ENCODE peak calls at places on chromosomes 2 and 18, in six cellular contexts. M is H9, Q is IMR-90, C is fibroblast of lung, B is OCI-LY7, J is PC-3. E is an unnamed sample.

GRCh38 chr2:62307469-62308389 is 111.8 kb downstream of the B3GNT2 start:
- DNase-seq in M (no peak), Q (no peak), C (no peak), B (no peak), J (peak), E (no peak)

GRCh38 chr2:61946661-61947060 is 41.2 kb downstream of the COMMD1 start:
- DNase-seq in M (no peak), Q (peak), C (peak), B (no peak), J (no peak), E (no peak)

GRCh38 chr2:42840141-42840540 is 47.8 kb upstream of the HAAO start:
- DNase-seq in M (no peak), Q (no peak), C (no peak), B (no peak), J (no peak), E (no peak)

GRCh38 chr2:191155608-191156071 is 4.8 kb upstream of the STAT4 start:
- DNase-seq in M (no peak), Q (peak), C (peak), B (peak), J (peak), E (no peak)

GRCh38 chr2:45342-46130 is 769 bp downstream of the FAM110C start:
- DNase-seq in M (peak), Q (no peak), C (no peak), B (no peak), J (peak), E (peak)

GRCh38 chr2:172613035-172613434 is 57.1 kb downstream of the PDK1 start:
- DNase-seq in M (peak), Q (peak), C (peak), B (no peak), J (no peak), E (peak)

GRCh38 chr2:2564300-2565085 is 233.4 kb upstream of the MYT1L start:
- DNase-seq in M (peak), Q (no peak), C (no peak), B (no peak), J (no peak), E (peak)

GRCh38 chr2:84458436-84459027 is 548 bp downstream of the SUCLG1 start:
- DNase-seq in M (no peak), Q (peak), C (no peak), B (peak), J (no peak), E (peak)

GRCh38 chr2:67880291-67880761 is 182.5 kb downstream of the C1D start:
- DNase-seq in M (no peak), Q (peak), C (peak), B (no peak), J (no peak), E (peak)

GRCh38 chr18:76859474-76860339 is 37.4 kb downstream of the ZNF236 start:
- DNase-seq in M (no peak), Q (no peak), C (no peak), B (no peak), J (no peak), E (no peak)

GRCh38 chr2:188524519-188525113 is 232.9 kb downstream of the GULP1 start:
- DNase-seq in M (no peak), Q (peak), C (peak), B (peak), J (peak), E (peak)

GRCh38 chr2:38116762-38117161 is 40.8 kb upstream of the CYP1B1 start:
- DNase-seq in M (no peak), Q (peak), C (peak), B (no peak), J (peak), E (no peak)

DNA sequence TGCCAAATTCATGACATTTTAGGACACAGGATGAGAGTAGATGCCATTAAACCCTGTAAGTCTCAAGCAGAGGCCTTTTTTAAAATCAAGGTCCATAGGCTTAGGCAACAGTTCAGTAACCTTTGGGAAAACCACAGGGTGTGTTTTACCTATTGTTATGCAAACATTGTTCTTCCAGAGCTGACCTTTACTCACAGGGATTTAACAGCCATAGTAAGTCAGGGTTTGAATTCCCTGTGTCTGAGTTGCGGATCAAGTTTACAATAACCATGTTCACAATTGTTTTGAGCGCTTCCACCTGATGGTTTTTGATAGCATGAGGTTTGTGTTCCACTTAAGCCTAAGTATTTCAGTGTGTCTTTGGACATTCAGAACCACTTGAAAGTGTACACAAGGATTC is 160.1 kb upstream of the BOD1L2 start:
- DNase-seq in M (peak), Q (no peak), C (no peak), B (no peak), J (no peak), E (peak)
- H2AFZ ChIP-seq in M (no peak), Q (no peak), C (no peak), B (no peak), J (no peak), E (no peak)

DNA sequence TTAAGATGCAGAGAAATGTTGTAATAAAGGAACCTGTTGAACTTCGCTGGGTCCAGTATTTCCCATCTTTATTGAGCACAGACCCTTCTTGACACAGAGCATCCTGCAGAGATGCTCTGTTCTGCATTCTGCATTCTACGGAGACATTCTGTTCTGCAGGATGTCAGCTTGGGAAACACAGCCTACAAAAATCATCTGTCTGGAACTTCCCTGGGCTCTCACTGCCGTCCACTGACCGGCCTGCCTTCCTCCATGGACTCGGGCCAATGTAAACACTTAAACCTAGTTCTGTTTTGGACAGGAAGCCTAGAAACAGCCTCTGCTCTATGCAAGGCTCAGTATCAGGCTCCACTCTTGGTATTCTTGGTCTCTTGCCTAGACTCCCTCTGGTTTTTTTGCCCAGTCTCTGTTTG is 90.0 kb upstream of the PPP1CB start:
- DNase-seq in M (no peak), Q (peak), C (peak), B (no peak), J (peak), E (no peak)
- H2AFZ ChIP-seq in M (no peak), Q (no peak), C (no peak), B (no peak), J (no peak), E (no peak)

DNA sequence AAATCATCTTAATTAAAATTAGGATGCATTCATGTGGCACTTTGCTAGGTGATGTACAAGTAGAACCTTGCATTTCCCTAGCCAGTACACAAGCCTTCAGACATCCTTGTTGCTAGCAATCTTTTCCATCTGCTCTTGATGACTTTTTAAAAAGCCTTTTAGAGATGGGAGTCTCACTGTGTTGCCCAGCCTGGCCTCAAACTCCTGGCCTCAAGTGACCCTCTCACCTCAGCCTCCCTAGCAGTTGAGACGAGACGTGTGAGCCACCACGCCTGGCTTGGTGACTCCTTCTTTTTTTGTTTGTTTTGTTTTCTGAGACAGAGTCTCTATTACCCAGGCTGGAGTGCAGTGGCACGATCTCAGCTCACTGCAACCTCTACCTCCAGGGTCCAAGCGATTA is 1.7 kb upstream of the CCDC88A start:
- DNase-seq in M (no peak), Q (no peak), C (no peak), B (no peak), J (no peak), E (no peak)
- H2AFZ ChIP-seq in M (no peak), Q (no peak), C (peak), B (peak), J (peak), E (no peak)

DNA sequence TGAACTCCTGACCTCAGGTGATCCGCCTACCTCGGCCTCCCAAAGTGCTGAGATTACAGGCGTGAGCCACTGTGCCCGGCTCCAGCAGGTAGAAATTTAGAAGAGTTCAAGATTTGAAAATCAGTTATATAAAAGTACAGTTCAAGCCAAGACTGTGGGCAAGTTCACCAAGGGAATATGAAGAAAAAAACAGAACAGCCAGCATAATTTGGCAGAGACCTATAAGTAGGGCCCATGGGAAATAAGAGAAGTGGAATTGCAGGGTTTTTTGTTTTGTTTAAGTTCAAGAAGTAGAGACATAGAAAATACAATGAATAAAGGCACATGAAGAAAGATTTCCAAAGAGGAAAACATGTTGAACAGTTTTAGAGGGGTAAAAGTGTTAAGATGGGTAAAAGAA is 57.9 kb downstream of the BAZ2B start:
- DNase-seq in M (no peak), Q (no peak), C (no peak), B (no peak), J (no peak), E (no peak)
- H2AFZ ChIP-seq in M (no peak), Q (no peak), C (no peak), B (no peak), J (no peak), E (no peak)

GRCh38 chr2:145723872-145724271 is 1204.0 kb upstream of the ZEB2 start:
- DNase-seq in M (no peak), Q (no peak), C (peak), B (no peak), J (no peak), E (no peak)
- H2AFZ ChIP-seq in M (no peak), Q (no peak), C (no peak), B (no peak), J (no peak), E (no peak)

GRCh38 chr18:50792885-50793284 is 26.9 kb downstream of the MRO start:
- DNase-seq in M (no peak), Q (no peak), C (no peak), B (no peak), J (no peak), E (no peak)

GRCh38 chr18:50791599-50792438 is 28.0 kb downstream of the MRO start:
- DNase-seq in M (no peak), Q (no peak), C (no peak), B (no peak), J (no peak), E (no peak)

GRCh38 chr18:50790956-50791355 is 28.9 kb downstream of the MRO start:
- DNase-seq in M (no peak), Q (no peak), C (no peak), B (no peak), J (no peak), E (no peak)

GRCh38 chr18:50786851-50787250 is 33.0 kb downstream of the MRO start:
- DNase-seq in M (no peak), Q (no peak), C (peak), B (no peak), J (no peak), E (no peak)

DNA sequence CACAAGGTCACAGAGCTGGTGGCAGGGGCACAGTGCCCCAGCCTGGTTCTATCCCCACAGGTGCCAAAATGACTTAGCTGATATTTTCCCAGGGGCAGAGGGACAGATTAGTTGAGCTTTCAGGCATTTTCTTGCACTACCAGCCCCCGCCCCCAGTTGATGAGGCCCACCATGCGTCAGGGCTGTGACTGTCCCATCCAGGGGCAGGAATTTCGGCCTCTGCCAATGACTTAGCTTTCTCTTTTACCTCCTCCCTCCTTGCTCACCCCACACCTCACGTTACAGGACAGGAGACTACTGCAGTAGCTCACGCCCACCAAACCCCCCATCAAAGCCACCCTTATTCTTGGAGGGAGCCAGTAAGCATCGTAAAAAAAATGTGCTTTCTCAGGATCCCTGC is 31.5 kb downstream of the MRO start:
- DNase-seq in M (peak), Q (no peak), C (no peak), B (no peak), J (no peak), E (no peak)
- H2AFZ ChIP-seq in M (no peak), Q (peak), C (no peak), B (no peak), J (no peak), E (no peak)

GRCh38 chr2:120736202-120736954 is 710 bp downstream of the GLI2 start:
- DNase-seq in M (peak), Q (no peak), C (no peak), B (no peak), J (no peak), E (peak)

GRCh38 chr2:120738786-120739771 is 3.4 kb downstream of the GLI2 start:
- DNase-seq in M (peak), Q (no peak), C (no peak), B (no peak), J (peak), E (peak)

GRCh38 chr2:120735750-120736170 is at the start of gene GLI2:
- DNase-seq in M (peak), Q (peak), C (peak), B (no peak), J (peak), E (peak)

GRCh38 chr2:120736955-120737801 is 1.5 kb downstream of the GLI2 start:
- DNase-seq in M (peak), Q (peak), C (peak), B (no peak), J (peak), E (peak)

DNA sequence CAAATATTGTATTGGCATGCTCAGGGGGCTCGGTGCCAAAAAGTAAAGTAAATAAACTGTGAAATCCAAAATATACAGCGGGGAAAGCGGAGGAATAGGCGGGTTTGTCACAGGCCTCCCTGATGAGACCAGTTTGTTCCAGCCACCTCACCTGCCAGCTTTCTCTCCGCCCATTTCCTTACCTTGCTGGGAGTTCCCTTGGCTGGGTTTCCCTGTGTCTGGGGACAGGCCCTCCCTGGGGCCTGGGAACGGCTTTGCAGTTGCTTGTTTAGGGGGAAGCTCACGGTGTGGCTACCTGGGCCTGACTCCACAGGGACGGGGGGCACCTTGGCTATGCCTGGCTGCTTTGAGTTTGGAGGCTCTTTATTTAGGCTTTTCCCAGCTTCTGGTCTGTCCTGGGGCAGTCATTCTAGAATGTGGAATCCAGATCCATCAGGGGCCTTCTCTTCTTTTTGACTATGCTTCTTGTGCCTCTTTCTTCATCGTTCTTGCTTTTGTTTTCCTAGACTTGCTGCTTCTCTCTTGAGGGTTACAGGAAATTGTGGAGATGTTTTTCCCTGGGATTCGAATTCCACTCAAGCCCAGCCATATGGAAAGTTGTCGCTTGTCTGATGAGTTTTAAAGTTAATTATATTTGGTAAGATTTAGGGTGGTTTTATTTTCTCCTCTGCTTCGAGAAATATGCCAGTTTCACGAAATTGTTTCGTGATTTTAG is 2.3 kb downstream of the GLI2 start:
- DNase-seq in M (peak), Q (no peak), C (no peak), B (no peak), J (peak), E (peak)
- H2AFZ ChIP-seq in M (no peak), Q (peak), C (no peak), B (no peak), J (peak), E (no peak)

GRCh38 chr2:238203973-238204683 is 633 bp upstream of the ILKAP start:
- DNase-seq in M (no peak), Q (no peak), C (no peak), B (peak), J (no peak), E (no peak)
- H2AFZ ChIP-seq in M (no peak), Q (peak), C (peak), B (peak), J (peak), E (peak)

GRCh38 chr2:170680172-170680913 is 34.8 kb upstream of the SP5 start:
- DNase-seq in M (no peak), Q (no peak), C (no peak), B (no peak), J (no peak), E (no peak)
- H2AFZ ChIP-seq in M (no peak), Q (no peak), C (no peak), B (no peak), J (no peak), E (peak)

DNA sequence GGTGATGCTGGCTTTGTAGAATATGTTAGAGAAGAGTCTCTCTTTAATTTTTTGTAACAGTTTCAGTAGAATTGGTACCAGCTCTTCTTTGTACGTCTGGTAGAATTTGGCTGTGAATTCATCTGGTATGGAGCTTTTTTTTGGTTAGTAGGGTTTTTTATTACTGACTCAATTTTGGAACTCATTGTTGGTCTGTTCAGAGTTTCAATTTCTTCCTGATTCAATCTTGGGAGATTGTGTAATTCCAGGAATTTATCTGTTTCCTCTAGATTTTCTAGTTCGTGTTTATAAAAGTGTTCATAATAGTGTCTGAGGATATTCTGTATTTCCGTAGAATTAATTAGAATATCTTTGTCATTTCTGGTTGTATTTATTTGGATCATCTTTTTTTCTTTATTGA is 943.5 kb downstream of the TRIB2 start:
- DNase-seq in M (no peak), Q (no peak), C (no peak), B (no peak), J (no peak), E (no peak)
- H2AFZ ChIP-seq in M (no peak), Q (no peak), C (no peak), B (no peak), J (no peak), E (no peak)